ENCODE peak calls at places on chromosomes 2 and 18, in six cellular contexts. Q is CD4-positive, alpha-beta memory T cell; J is pancreas; T is Panc1; V is kidney glomerular epithelial cell; D is EH. R is an unnamed sample.

GRCh38 chr2:165725421-165725820 is 68.6 kb downstream of the GALNT3 start:
- DNase-seq in Q (no peak), J (no peak), T (no peak), V (peak), D (peak), R (no peak)

GRCh38 chr2:113114996-113115395 is 12.4 kb upstream of the IL1RN start:
- DNase-seq in Q (no peak), J (no peak), T (no peak), V (no peak), D (no peak), R (no peak)

GRCh38 chr2:224178085-224178484 is 139.0 kb upstream of the SERPINE2 start:
- DNase-seq in Q (no peak), J (no peak), T (no peak), V (no peak), D (no peak), R (no peak)

GRCh38 chr2:207283356-207283755 is 117.6 kb upstream of the KLF7 start:
- DNase-seq in Q (no peak), J (no peak), T (no peak), V (no peak), D (peak), R (no peak)

GRCh38 chr2:196294510-196294909 is 123.1 kb upstream of the STK17B start:
- DNase-seq in Q (no peak), J (no peak), T (no peak), V (no peak), D (peak), R (no peak)

GRCh38 chr2:30363406-30363805 is 83.6 kb upstream of the LCLAT1 start:
- DNase-seq in Q (no peak), J (no peak), T (no peak), V (no peak), D (no peak), R (no peak)

GRCh38 chr18:74186661-74187060 is 38.3 kb downstream of the TIMM21 start:
- DNase-seq in Q (no peak), J (no peak), T (no peak), V (no peak), D (no peak), R (no peak)

GRCh38 chr2:64331430-64331700 is 122.6 kb upstream of the LGALSL start:
- DNase-seq in Q (no peak), J (no peak), T (no peak), V (no peak), D (no peak), R (no peak)

GRCh38 chr18:45713239-45713638 is 10.7 kb upstream of the SLC14A1 start:
- DNase-seq in Q (no peak), J (no peak), T (no peak), V (no peak), D (no peak), R (no peak)

GRCh38 chr2:2321250-2321545 is 9.9 kb downstream of the MYT1L start:
- DNase-seq in Q (no peak), J (no peak), T (no peak), V (no peak), D (no peak), R (no peak)

R was measured in activated effector memory CD4-positive, alpha-beta T cell treated with Interleukin-2 at 50 U/mL for 16 hours.